ENCODE peak calls at places on chromosome 22, in eight cellular contexts. L, I, W, G, J, S, P and N are unnamed samples.

GRCh38 chr22:22377335-22377734 is 131.2 kb downstream of the ZNF280B start:
- DNase-seq in S (no peak), L (no peak), P (no peak), G (no peak), J (no peak), I (no peak), W (no peak), N (no peak)

GRCh38 chr22:50581950-50582561 is 593 bp downstream of the CHKB start:
- DNase-seq in J (no peak), W (no peak), P (no peak), I (no peak), L (peak; percentile 40), G (peak; percentile 23), S (peak; percentile 67), N (peak; percentile 3)

GRCh38 chr22:21014202-21015050 is 539 bp upstream of the P2RX6 start:
- DNase-seq in P (peak; percentile 91), G (peak; percentile 73), L (peak; percentile 87), I (peak; percentile 74), W (peak; percentile 85), J (peak; percentile 82), S (peak; percentile 91), N (peak; percentile 81)

GRCh38 chr22:28594784-28595324 is 84.8 kb downstream of the TTC28 start:
- DNase-seq in G (no peak), W (no peak), L (peak; percentile 71), S (no peak), I (peak; percentile 34), P (peak; percentile 78), J (peak; percentile 81), N (peak; percentile 48)

GRCh38 chr22:33883961-33884808 is 36.1 kb downstream of the LARGE1 start:
- DNase-seq in J (no peak), S (no peak), W (no peak), P (peak; percentile 46), G (no peak), L (peak; percentile 22), I (no peak), N (peak; percentile 10)

GRCh38 chr22:19665784-19666662 is 48.3 kb upstream of the SEPTIN5 start:
- DNase-seq in I (no peak), J (no peak), S (no peak), G (no peak), L (no peak), P (no peak), W (no peak), N (no peak)

GRCh38 chr22:50031189-50032091 is 18.9 kb upstream of the IL17REL start:
- DNase-seq in G (no peak), J (no peak), S (no peak), W (no peak), P (no peak), L (no peak), I (no peak), N (no peak)

GRCh38 chr22:46546466-46547178 is 9.2 kb upstream of the CELSR1 start:
- DNase-seq in J (peak; percentile 50), L (peak; percentile 94), P (peak; percentile 77), W (no peak), G (no peak), I (peak; percentile 63), S (no peak), N (peak; percentile 73)

GRCh38 chr22:36816635-36817428 is at the start of gene PVALB:
- DNase-seq in W (no peak), L (peak; percentile 21), G (no peak), S (peak; percentile 30), J (peak; percentile 19), P (no peak), I (no peak), N (peak; percentile 3)

GRCh38 chr22:50314081-50314454 is 6.6 kb upstream of the PLXNB2 start:
- DNase-seq in L (no peak), I (no peak), S (no peak), J (no peak), P (no peak), W (no peak), G (no peak), N (no peak)

GRCh38 chr22:38246046-38246658 is 26.7 kb downstream of the TMEM184B start:
- DNase-seq in P (no peak), G (no peak), I (no peak), L (no peak), J (no peak), W (no peak), S (no peak), N (no peak)

GRCh38 chr22:28018461-28018927 is 99.4 kb upstream of the PITPNB start:
- DNase-seq in P (no peak), G (no peak), I (no peak), L (no peak), S (no peak), W (no peak), J (no peak), N (no peak)

GRCh38 chr22:19822301-19823117 is 32.2 kb downstream of the GNB1L start:
- DNase-seq in G (no peak), L (no peak), W (peak; percentile 7), J (no peak), P (no peak), I (no peak), S (no peak), N (no peak)

GRCh38 chr22:28044546-28045173 is 125.6 kb upstream of the PITPNB start:
- DNase-seq in I (no peak), G (no peak), P (no peak), W (no peak), J (no peak), L (no peak), S (no peak), N (no peak)